ENCODE peak calls at places on chromosomes 1 and 21, in ten cellular contexts. N, C, T, J, M, H, W, R, L and A are unnamed samples.

GRCh38 chr21:42653492-42654061 is at the start of gene PDE9A:
- DNase-seq in R (peak; percentile 21), H (no peak), T (peak; percentile 34), W (peak; percentile 58), M (no peak), L (no peak), C (peak; percentile 29), J (no peak), N (no peak), A (no peak)

GRCh38 chr1:208117410-208117809 is 126.8 kb downstream of the PLXNA2 start:
- DNase-seq in H (no peak), C (no peak), L (no peak), W (no peak), M (no peak), N (no peak), T (no peak), R (no peak), J (no peak), A (no peak)

GRCh38 chr1:181947441-181947840 is 114.1 kb downstream of the ZNF648 start:
- DNase-seq in H (no peak), N (no peak), R (no peak), L (no peak), C (no peak), W (no peak), J (no peak), M (no peak), T (no peak), A (no peak)

GRCh38 chr1:164836614-164837018 is 277.6 kb downstream of the PBX1 start:
- DNase-seq in M (no peak), J (no peak), N (no peak), W (no peak), L (no peak), C (no peak), R (no peak), H (no peak), T (no peak), A (no peak)

GRCh38 chr1:36638268-36638667 is 155.6 kb upstream of the CSF3R start:
- DNase-seq in R (no peak), N (peak; percentile 52), M (no peak), H (no peak), T (no peak), W (no peak), J (no peak), C (no peak), L (peak; percentile 55), A (no peak)

GRCh38 chr21:29074783-29075182 is 1.3 kb upstream of the CCT8 start:
- DNase-seq in H (no peak), R (no peak), T (no peak), M (no peak), J (no peak), W (no peak), N (no peak), C (no peak), L (no peak), A (no peak)

GRCh38 chr1:160681067-160681890 is 30.3 kb downstream of the CD48 start:
- DNase-seq in L (peak; percentile 14), R (peak; percentile 43), W (peak; percentile 93), J (peak; percentile 92), T (peak; percentile 16), C (peak; percentile 60), H (peak; percentile 44), M (no peak), N (peak; percentile 73), A (peak; percentile 71)

GRCh38 chr1:210321131-210321530 is 7.6 kb upstream of the HHAT start:
- DNase-seq in C (no peak), H (no peak), L (no peak), T (no peak), N (no peak), M (no peak), W (no peak), R (no peak), J (no peak), A (no peak)

DNA sequence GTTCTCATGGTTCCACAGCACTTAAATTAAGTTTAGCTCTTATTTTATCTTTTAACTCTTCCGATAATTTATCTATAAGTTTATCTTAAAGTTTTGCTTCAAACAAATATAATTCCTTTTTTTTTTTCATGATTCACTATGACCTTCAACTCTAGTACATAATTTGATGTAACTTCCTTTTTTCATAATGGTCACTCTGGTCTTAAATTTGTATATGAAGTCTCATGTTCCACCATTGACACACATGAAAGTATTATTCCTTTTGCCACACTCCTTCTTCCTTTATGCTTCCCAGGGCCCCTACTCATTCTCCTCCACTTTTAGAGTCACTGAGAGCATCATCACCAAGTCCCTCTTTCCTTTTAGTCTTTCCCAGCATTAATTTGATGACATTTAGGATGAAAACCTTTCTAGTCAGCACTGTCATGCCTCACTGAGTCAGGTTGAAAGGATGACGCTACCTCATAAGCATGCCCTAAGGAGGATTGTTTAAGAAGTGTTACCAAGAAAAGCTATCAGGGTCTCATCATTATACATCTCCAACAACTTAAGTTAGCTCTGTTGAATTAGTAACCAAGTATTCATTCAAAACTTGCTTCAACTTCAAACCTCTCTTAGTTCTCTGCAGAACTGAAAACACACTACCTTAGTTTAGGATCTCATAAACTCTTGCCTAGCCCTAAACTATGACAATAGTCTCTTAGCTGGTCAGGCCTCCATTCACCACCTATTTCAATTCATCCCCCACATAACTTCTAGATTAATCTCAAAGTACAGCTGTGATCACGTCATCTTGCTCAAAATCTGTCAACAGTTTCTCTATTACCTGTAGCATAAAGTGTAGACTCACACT is 14.5 kb downstream of the AUNIP start:
- DNase-seq in T (no peak), R (no peak), C (no peak), L (peak; percentile 12), M (no peak), W (no peak), J (no peak), N (no peak), H (no peak), A (no peak)
- TF ChIP-seq POLR2A in T (no peak), R (no peak), C (no peak), L (no peak), M (no peak), W (no peak), J (no peak), N (no peak), H (no peak), A (no peak)

GRCh38 chr1:20511518-20512428 is 3.8 kb upstream of the MUL1 start:
- DNase-seq in H (no peak), M (no peak), C (no peak), T (no peak), W (no peak), J (no peak), N (no peak), R (no peak), L (no peak), A (no peak)

GRCh38 chr1:20507248-20507563 is 745 bp downstream of the MUL1 start:
- DNase-seq in M (no peak), R (no peak), N (no peak), W (no peak), J (no peak), L (no peak), H (no peak), T (no peak), C (no peak), A (no peak)

GRCh38 chr1:20508411-20508771 is 440 bp upstream of the MUL1 start:
- DNase-seq in W (no peak), T (no peak), N (no peak), L (no peak), C (no peak), M (no peak), H (no peak), J (no peak), R (no peak), A (no peak)

GRCh38 chr1:20505488-20505887 is 2.5 kb downstream of the MUL1 start:
- DNase-seq in W (no peak), C (no peak), L (no peak), H (no peak), N (no peak), M (no peak), T (no peak), J (no peak), R (no peak), A (no peak)

GRCh38 chr1:20507564-20508410 is at the start of gene MUL1:
- DNase-seq in R (peak; percentile 88), H (peak; percentile 58), J (peak; percentile 99), T (peak; percentile 95), W (peak; percentile 98), L (peak; percentile 92), N (peak; percentile 74), M (peak; percentile 95), C (peak; percentile 94), A (peak; percentile 96)
- TF ChIP-seq POLR2A in R (peak; percentile 43), H (peak; percentile 70), J (no peak), T (peak; percentile 69), W (peak; percentile 70), L (peak; percentile 72), N (peak; percentile 12), M (peak; percentile 64), C (peak; percentile 80), A (peak; percentile 40)

GRCh38 chr1:67833595-67833926 is 294 bp upstream of the GNG12 start:
- DNase-seq in J (peak; percentile 90), M (no peak), W (no peak), N (no peak), H (no peak), R (no peak), L (peak; percentile 61), T (no peak), C (no peak), A (no peak)

GRCh38 chr1:67830928-67831596 is 2.2 kb downstream of the GNG12 start:
- DNase-seq in J (no peak), L (no peak), N (no peak), M (no peak), C (no peak), W (no peak), H (no peak), T (no peak), R (no peak), A (no peak)

GRCh38 chr1:67834246-67834877 is 1.1 kb upstream of the GNG12 start:
- DNase-seq in M (no peak), L (no peak), C (no peak), N (no peak), T (no peak), J (no peak), H (no peak), W (no peak), R (no peak), A (no peak)

GRCh38 chr1:67831850-67832513 is 1.3 kb downstream of the GNG12 start:
- DNase-seq in H (no peak), R (peak; percentile 67), N (peak; percentile 67), J (peak; percentile 94), M (no peak), T (peak; percentile 73), W (peak; percentile 75), C (peak; percentile 54), L (peak; percentile 81), A (peak; percentile 63)

DNA sequence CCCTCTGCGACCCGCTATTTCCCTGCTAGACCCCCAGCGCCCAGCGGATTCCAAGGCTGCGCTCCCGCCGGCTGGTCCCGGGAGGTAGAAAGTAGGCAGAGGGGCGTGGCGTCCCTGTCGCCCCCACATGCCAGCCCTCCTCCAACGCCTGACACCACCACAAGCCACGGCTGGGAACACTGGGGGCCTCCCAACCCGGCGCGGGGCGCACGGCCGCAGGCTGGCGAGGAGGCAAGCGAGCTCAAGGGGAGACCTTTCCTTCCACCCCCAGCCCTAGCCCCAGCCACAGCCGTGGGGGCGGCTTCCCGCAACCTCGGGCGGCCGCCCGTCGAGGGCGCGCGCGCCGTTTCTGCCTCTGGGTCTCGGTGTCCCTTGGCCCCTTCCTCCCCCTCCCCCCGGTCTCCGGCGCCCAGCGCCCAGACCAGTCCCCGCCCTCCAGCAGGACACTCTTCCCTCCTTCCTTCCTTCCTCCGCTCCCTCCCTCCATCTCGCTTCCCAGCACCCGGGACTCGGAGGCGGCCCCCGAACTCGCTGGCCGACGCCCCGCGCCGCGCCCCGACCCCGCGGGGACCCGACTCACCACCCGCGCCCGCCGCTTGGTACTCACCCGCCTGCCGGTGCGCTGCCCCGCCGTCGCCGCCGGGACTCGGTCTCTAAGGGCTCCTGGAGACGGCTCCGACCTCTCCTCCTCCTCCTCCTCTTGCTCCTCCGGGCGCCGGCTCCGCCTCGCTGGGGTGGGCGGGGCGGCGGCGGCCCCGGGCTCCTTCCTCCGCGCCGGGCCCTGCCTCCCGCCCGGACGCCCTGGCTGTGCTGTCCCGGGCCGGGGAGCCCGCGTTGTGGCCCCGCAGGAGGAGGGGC is at the start of gene GNG12:
- DNase-seq in C (peak; percentile 74), T (peak; percentile 73), M (peak; percentile 37), W (peak; percentile 78), R (peak; percentile 63), N (peak; percentile 77), H (no peak), J (peak; percentile 93), L (peak; percentile 73), A (peak; percentile 77)
- TF ChIP-seq POLR2A in C (peak; percentile 49), T (peak; percentile 71), M (no peak), W (peak; percentile 80), R (peak; percentile 16), N (peak; percentile 57), H (peak; percentile 73), J (no peak), L (peak; percentile 66), A (no peak)

GRCh38 chr1:27961646-27962221 is 2.0 kb downstream of the XKR8 start:
- DNase-seq in C (no peak), J (no peak), R (no peak), L (no peak), H (no peak), W (no peak), N (no peak), M (no peak), T (no peak), A (no peak)

GRCh38 chr1:27957655-27958054 is 2.1 kb upstream of the XKR8 start:
- DNase-seq in J (no peak), H (no peak), N (no peak), L (no peak), M (no peak), C (no peak), T (no peak), R (no peak), W (no peak), A (no peak)

GRCh38 chr1:27960762-27961645 is 1.2 kb downstream of the XKR8 start:
- DNase-seq in J (no peak), W (no peak), N (peak; percentile 58), M (no peak), L (no peak), C (no peak), T (no peak), H (no peak), R (no peak), A (no peak)

GRCh38 chr1:27958513-27958912 is 1.3 kb upstream of the XKR8 start:
- DNase-seq in L (no peak), H (no peak), W (no peak), C (peak; percentile 26), M (no peak), J (no peak), T (peak; percentile 36), N (no peak), R (no peak), A (no peak)

DNA sequence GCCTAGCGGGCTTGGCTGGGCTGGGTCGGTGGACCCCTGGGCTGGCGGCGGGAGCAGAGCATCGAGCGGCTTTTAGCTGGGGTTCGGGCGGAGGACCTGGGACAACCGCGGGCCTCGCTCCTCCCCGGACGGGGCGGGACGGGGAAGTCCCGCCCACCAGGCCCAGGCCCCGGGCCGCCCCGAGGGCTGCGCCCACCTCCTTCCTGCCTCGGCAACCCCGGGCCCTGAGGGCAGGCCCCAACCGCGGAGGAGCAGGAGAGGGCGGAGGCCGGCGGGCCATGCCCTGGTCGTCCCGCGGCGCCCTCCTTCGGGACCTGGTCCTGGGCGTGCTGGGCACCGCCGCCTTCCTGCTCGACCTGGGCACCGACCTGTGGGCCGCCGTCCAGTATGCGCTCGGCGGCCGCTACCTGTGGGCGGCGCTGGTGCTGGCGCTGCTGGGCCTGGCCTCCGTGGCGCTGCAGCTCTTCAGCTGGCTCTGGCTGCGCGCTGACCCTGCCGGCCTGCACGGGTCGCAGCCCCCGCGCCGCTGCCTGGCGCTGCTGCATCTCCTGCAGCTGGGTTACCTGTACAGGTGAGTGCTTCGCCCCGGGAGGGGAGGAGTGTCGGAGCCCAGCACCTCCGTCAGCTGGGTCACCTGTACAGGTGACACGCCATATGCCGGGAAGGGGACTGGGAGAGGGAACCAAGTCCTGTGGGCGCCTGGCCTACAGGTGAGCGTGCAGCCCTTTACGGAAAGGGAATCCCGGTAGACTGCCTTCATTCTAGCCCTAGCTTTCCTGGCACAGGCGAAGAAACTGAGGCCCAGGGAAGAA is at the start of gene XKR8:
- DNase-seq in R (peak; percentile 77), T (peak; percentile 68), W (peak; percentile 92), J (peak; percentile 95), C (peak; percentile 76), H (peak; percentile 29), M (peak; percentile 99), L (peak; percentile 57), N (peak; percentile 67), A (peak; percentile 88)
- TF ChIP-seq POLR2A in R (peak; percentile 52), T (peak; percentile 68), W (peak; percentile 67), J (no peak), C (no peak), H (peak; percentile 78), M (no peak), L (no peak), N (no peak), A (no peak)